ENCODE peak calls at places on chromosomes 4 and X, in ten cellular contexts. Y, Q, F, Z, M, G, D, S, H and L are unnamed samples.

GRCh38 chr4:110287130-110287529 is 88.7 kb upstream of the ELOVL6 start:
- DNase-seq in F (no peak), Y (no peak), H (peak), D (peak), S (peak), M (no peak), Z (no peak), G (no peak), Q (no peak), L (no peak)

GRCh38 chr4:185005209-185005819 is 13.0 kb upstream of the HELT start:
- DNase-seq in Z (peak), D (peak), H (peak), F (peak), S (peak), M (peak), Y (peak), Q (peak), G (peak), L (peak)

GRCh38 chrX:102067966-102068723 is 57.3 kb upstream of the TCEAL2 start:
- DNase-seq in G (no peak), S (peak), Z (peak), Q (no peak), D (no peak), F (no peak), M (no peak), Y (no peak), H (peak), L (no peak)

GRCh38 chr4:120926358-120927025 is 4.0 kb upstream of the PRDM5 start:
- DNase-seq in H (no peak), G (no peak), M (no peak), Y (no peak), Q (no peak), D (no peak), Z (no peak), S (no peak), F (no peak), L (no peak)

GRCh38 chr4:8558080-8558960 is 21.9 kb upstream of the GPR78 start:
- DNase-seq in G (no peak), D (no peak), Z (no peak), H (peak), S (peak), M (no peak), Y (no peak), F (no peak), Q (no peak), L (no peak)

GRCh38 chrX:20382518-20383291 is 116.0 kb upstream of the RPS6KA3 start:
- DNase-seq in S (no peak), H (peak), D (no peak), G (no peak), M (no peak), Z (peak), F (no peak), Y (no peak), Q (peak), L (no peak)

GRCh38 chrX:74506310-74507115 is 85.2 kb downstream of the SLC16A2 start:
- DNase-seq in Z (no peak), G (no peak), Y (no peak), H (no peak), S (no peak), D (no peak), F (no peak), Q (no peak), M (no peak), L (no peak)

GRCh38 chrX:119459181-119459580 is 9.1 kb upstream of the SLC25A5 start:
- DNase-seq in Q (no peak), Y (no peak), Z (no peak), S (peak), M (no peak), H (no peak), D (no peak), G (no peak), F (no peak), L (no peak)

GRCh38 chr4:126715681-126716080 is 917.1 kb upstream of the INTU start:
- DNase-seq in D (no peak), Y (no peak), S (no peak), F (no peak), G (no peak), H (no peak), Z (no peak), M (no peak), Q (no peak), L (no peak)

GRCh38 chrX:64190136-64190740 is 15.3 kb downstream of the AMER1 start:
- DNase-seq in G (no peak), H (no peak), F (no peak), M (no peak), Y (no peak), Q (no peak), S (no peak), Z (no peak), D (no peak), L (no peak)

GRCh38 chrX:20060961-20061868 is 55.5 kb downstream of the MAP7D2 start:
- DNase-seq in S (no peak), Z (no peak), M (no peak), F (no peak), G (no peak), H (no peak), D (no peak), Q (no peak), Y (no peak), L (no peak)

GRCh38 chr4:186088516-186088915 is 16.0 kb upstream of the FAM149A start:
- DNase-seq in S (no peak), Y (no peak), H (no peak), D (no peak), M (no peak), G (no peak), Z (no peak), F (no peak), Q (no peak), L (no peak)

GRCh38 chr4:6955261-6955911 is 45.8 kb downstream of the TBC1D14 start:
- DNase-seq in F (no peak), M (no peak), S (no peak), G (no peak), Z (no peak), H (peak), D (no peak), Q (no peak), Y (no peak), L (no peak)

GRCh38 chr4:76514087-76514486 is 79.1 kb downstream of the SHROOM3 start:
- DNase-seq in Q (no peak), M (no peak), Y (no peak), F (no peak), Z (no peak), S (no peak), D (no peak), H (no peak), G (no peak), L (no peak)